ENCODE peak calls at places on chromosomes 5 and 9, in seven cellular contexts. G is aorta; F is fibroblast of lung; P is CD8-positive, alpha-beta memory T cell; C is neuronal stem cell; R is ascending aorta; Y is sigmoid colon. W is an unnamed sample.
A peak's percentile ranks its signal among the peaks of the same experiment; 100 is the strongest.

GRCh38 chr9:108727580-108728056 is 128.2 kb downstream of the ACTL7B start:
- DNase-seq in G (peak; percentile 79), F (no peak), P (no peak), C (no peak), R (peak; percentile 17), Y (peak; percentile 73), W (peak; percentile 57)

GRCh38 chr5:56055859-56056258 is 61.1 kb upstream of the IL6ST start:
- DNase-seq in G (no peak), F (no peak), P (no peak), C (no peak), R (no peak), Y (no peak), W (no peak)

GRCh38 chr5:159181152-159181551 is 28.2 kb downstream of the RNF145 start:
- DNase-seq in G (no peak), F (peak; percentile 45), P (no peak), C (no peak), R (no peak), Y (no peak), W (no peak)

GRCh38 chr9:27602954-27603353 is 29.7 kb upstream of the C9orf72 start:
- DNase-seq in G (no peak), F (no peak), P (no peak), C (no peak), R (no peak), Y (no peak), W (no peak)

GRCh38 chr5:147390654-147391053 is 119.2 kb downstream of the DPYSL3 start:
- DNase-seq in G (no peak), F (no peak), P (no peak), C (no peak), R (no peak), Y (no peak), W (no peak)

GRCh38 chr9:124350485-124351263 is 64.6 kb downstream of the PSMB7 start:
- DNase-seq in G (peak; percentile 39), F (no peak), P (no peak), C (no peak), R (no peak), Y (peak; percentile 49), W (no peak)

GRCh38 chr9:121568541-121569265 is 69.1 kb upstream of the GGTA1 start:
- DNase-seq in G (no peak), F (peak; percentile 49), P (no peak), C (no peak), R (no peak), Y (peak; percentile 77), W (peak; percentile 60)

GRCh38 chr5:23419115-23419514 is 88.3 kb upstream of the PRDM9 start:
- DNase-seq in G (no peak), F (no peak), P (no peak), C (peak; percentile 4), R (no peak), Y (no peak), W (no peak)

GRCh38 chr5:180627386-180628120 is 21.8 kb downstream of the FLT4 start:
- DNase-seq in G (no peak), F (no peak), P (no peak), C (no peak), R (no peak), Y (no peak), W (no peak)

GRCh38 chr5:35622974-35623373 is 5.3 kb downstream of the SPEF2 start:
- DNase-seq in G (no peak), F (no peak), P (no peak), C (no peak), R (no peak), Y (no peak), W (no peak)

GRCh38 chr9:3585616-3586015 is 59.8 kb upstream of the RFX3 start:
- DNase-seq in G (no peak), F (no peak), P (no peak), C (no peak), R (no peak), Y (no peak), W (no peak)

GRCh38 chr9:115594551-115594950 is 476.6 kb upstream of the TNC start:
- DNase-seq in G (no peak), F (no peak), P (no peak), C (no peak), R (no peak), Y (no peak), W (no peak)

GRCh38 chr9:20623021-20623747 is 885 bp upstream of the MLLT3 start:
- DNase-seq in G (no peak), F (peak; percentile 2), P (peak; percentile 81), C (peak; percentile 15), R (no peak), Y (peak; percentile 70), W (peak; percentile 26)

GRCh38 chr5:110880413-110880812 is 141.6 kb downstream of the SLC25A46 start:
- DNase-seq in G (no peak), F (peak; percentile 94), P (no peak), C (no peak), R (no peak), Y (peak; percentile 56), W (no peak)

GRCh38 chr5:11045411-11045810 is 284.4 kb upstream of the DAP start:
- DNase-seq in G (no peak), F (no peak), P (no peak), C (no peak), R (no peak), Y (no peak), W (no peak)

GRCh38 chr9:78030553-78031270 is 899 bp downstream of the GNAQ start:
- DNase-seq in G (peak; percentile 86), F (peak; percentile 60), P (peak; percentile 69), C (peak; percentile 61), R (no peak), Y (peak; percentile 73), W (peak; percentile 50)

GRCh38 chr5:1930501-1930879 is 47.8 kb upstream of the IRX4 start:
- DNase-seq in G (no peak), F (no peak), P (no peak), C (no peak), R (no peak), Y (peak; percentile 60), W (no peak)

GRCh38 chr5:51404256-51404655 is 21.0 kb downstream of the ISL1 start:
- DNase-seq in G (no peak), F (no peak), P (no peak), C (no peak), R (no peak), Y (no peak), W (no peak)

GRCh38 chr5:16505140-16505891 is 39.7 kb upstream of the ZNF622 start:
- DNase-seq in G (no peak), F (no peak), P (no peak), C (no peak), R (no peak), Y (no peak), W (no peak)

GRCh38 chr5:84168841-84169240 is 215.8 kb downstream of the EDIL3 start:
- DNase-seq in G (no peak), F (peak; percentile 73), P (no peak), C (no peak), R (no peak), Y (no peak), W (no peak)

GRCh38 chr9:121021294-121021693 is 28.8 kb downstream of the C5 start:
- DNase-seq in G (no peak), F (no peak), P (no peak), C (no peak), R (no peak), Y (peak; percentile 70), W (no peak)

GRCh38 chr9:26053954-26054353 is 375.7 kb upstream of the TUSC1 start:
- DNase-seq in G (no peak), F (no peak), P (no peak), C (no peak), R (no peak), Y (no peak), W (no peak)

GRCh38 chr9:757246-757881 is 84.1 kb upstream of the DMRT1 start:
- DNase-seq in G (no peak), F (peak; percentile 60), P (no peak), C (peak; percentile 18), R (no peak), Y (no peak), W (no peak)

GRCh38 chr9:69385474-69386091 is 60.6 kb downstream of the ENTREP1 start:
- DNase-seq in G (no peak), F (no peak), P (no peak), C (no peak), R (no peak), Y (no peak), W (no peak)

GRCh38 chr5:173202266-173202875 is 32.6 kb downstream of the NKX2-5 start:
- DNase-seq in G (no peak), F (no peak), P (no peak), C (no peak), R (no peak), Y (no peak), W (no peak)

GRCh38 chr5:56264417-56265025 is 31.4 kb upstream of the ANKRD55 start:
- DNase-seq in G (no peak), F (peak; percentile 41), P (no peak), C (peak; percentile 48), R (no peak), Y (no peak), W (no peak)

GRCh38 chr9:137310190-137311052 is 8.3 kb upstream of the NRARP start:
- DNase-seq in G (peak; percentile 69), F (no peak), P (no peak), C (no peak), R (no peak), Y (no peak), W (peak; percentile 12)

GRCh38 chr9:101028346-101029299 is at the start of gene PLPPR1:
- DNase-seq in G (peak; percentile 73), F (peak; percentile 50), P (no peak), C (peak; percentile 85), R (no peak), Y (peak; percentile 61), W (peak; percentile 18)

GRCh38 chr9:83934569-83935275 is 13.5 kb upstream of the KIF27 start:
- DNase-seq in G (no peak), F (peak; percentile 68), P (no peak), C (no peak), R (no peak), Y (no peak), W (no peak)

GRCh38 chr9:130766904-130767262 is 68.2 kb upstream of the ABL1 start:
- DNase-seq in G (no peak), F (no peak), P (no peak), C (no peak), R (no peak), Y (no peak), W (no peak)
- H3K27ac ChIP-seq in G (no peak overlapping the region), F (no peak overlapping the region), P (no peak overlapping the region), C (no peak overlapping the region), R (no peak overlapping the region), Y (peak overlapping the region; percentile 63), W (no peak overlapping the region)

DNA sequence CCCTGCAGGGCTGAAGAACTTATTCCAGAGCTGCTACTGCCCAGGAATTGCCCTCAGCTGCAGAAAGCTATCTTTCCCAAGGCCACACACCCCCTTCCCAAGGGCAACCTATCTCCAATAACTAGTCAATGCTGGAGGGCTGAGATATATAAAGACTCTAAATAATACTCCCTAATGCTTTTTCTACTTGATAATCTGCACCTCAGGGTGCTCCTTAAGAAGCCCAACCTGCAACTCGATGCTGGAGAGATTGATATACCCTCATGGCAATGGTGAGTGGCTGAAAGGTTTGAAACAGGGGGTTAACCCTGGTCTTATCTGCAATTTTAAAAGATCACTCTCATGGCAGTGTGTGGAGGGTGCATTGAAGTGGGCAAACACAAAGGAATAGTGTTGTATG is 142.7 kb upstream of the APC start:
- DNase-seq in G (no peak), F (no peak), P (no peak), C (no peak), R (no peak), Y (no peak), W (no peak)
- H3K27me3 ChIP-seq in G (no peaks in the 10 kb centered on the region), F (peaks cover 4% of the 10 kb centered on the region), P (no peaks in the 10 kb centered on the region), C (peaks cover 10% of the 10 kb centered on the region), R (no peaks in the 10 kb centered on the region), Y (no peaks in the 10 kb centered on the region), W (no peaks in the 10 kb centered on the region)

GRCh38 chr9:133813749-133814585 is 75.8 kb upstream of the SARDH start:
- DNase-seq in G (no peak), F (no peak), P (no peak), C (no peak), R (no peak), Y (peak; percentile 75), W (peak; percentile 71)
- H3K27ac ChIP-seq in G (no peak overlapping the region), F (no peak overlapping the region), P (no peak overlapping the region), C (no peak overlapping the region), R (no peak overlapping the region), Y (no peak overlapping the region), W (no peak overlapping the region)

GRCh38 chr9:132155514-132155913 is 6.3 kb upstream of the NTNG2 start:
- DNase-seq in G (no peak), F (no peak), P (no peak), C (no peak), R (no peak), Y (no peak), W (no peak)
- H3K27me3 ChIP-seq in G (no peaks in the 10 kb centered on the region), F (peaks cover 16% of the 10 kb centered on the region), P (peaks cover 8% of the 10 kb centered on the region), C (peaks cover 88% of the 10 kb centered on the region), R (peaks cover 4% of the 10 kb centered on the region), Y (peaks cover 29% of the 10 kb centered on the region), W (peaks cover 97% of the 10 kb centered on the region)

W was measured in left ventricle myocardium inferior.